ENCODE peak calls at places on chromosomes 7 and 10, in eight cellular contexts. U is upper lobe of right lung, L is T-cell, H is EH, T is T47D, V is Caki2, W is A172, X is HT-29. R is an unnamed sample.

GRCh38 chr7:94655562-94655883 is 410 bp downstream of the SGCE start:
- DNase-seq in U (no peak), L (no peak), H (no peak), T (no peak), V (no peak), W (no peak), X (no peak), R (no peak)

GRCh38 chr7:106823631-106824030 is 41.5 kb upstream of the PIK3CG start:
- DNase-seq in U (no peak), L (no peak), H (no peak), T (no peak), V (peak), W (peak), X (peak), R (no peak)

GRCh38 chr7:45177801-45178200 is 20.2 kb downstream of the RAMP3 start:
- DNase-seq in U (peak), L (no peak), H (no peak), T (no peak), V (no peak), W (no peak), X (no peak), R (no peak)

GRCh38 chr10:70584941-70585544 is 17.5 kb downstream of the PRF1 start:
- DNase-seq in U (peak), L (no peak), H (no peak), T (no peak), V (no peak), W (no peak), X (no peak), R (no peak)

GRCh38 chr10:131159771-131160170 is 151.8 kb downstream of the TCERG1L start:
- DNase-seq in U (peak), L (no peak), H (no peak), T (no peak), V (no peak), W (no peak), X (no peak), R (no peak)

GRCh38 chr10:70169011-70169410 is 1.3 kb downstream of the SAR1A start:
- DNase-seq in U (no peak), L (no peak), H (peak), T (no peak), V (no peak), W (no peak), X (no peak), R (no peak)

GRCh38 chr7:140745654-140746053 is 49.1 kb downstream of the NDUFB2 start:
- DNase-seq in U (no peak), L (no peak), H (no peak), T (no peak), V (no peak), W (no peak), X (no peak), R (no peak)

GRCh38 chr7:901388-902154 is 25.2 kb downstream of the GET4 start:
- DNase-seq in U (peak), L (no peak), H (peak), T (peak), V (peak), W (peak), X (peak), R (no peak)

GRCh38 chr7:28349637-28350036 is 62.7 kb upstream of the CREB5 start:
- DNase-seq in U (no peak), L (no peak), H (no peak), T (no peak), V (peak), W (peak), X (no peak), R (no peak)

GRCh38 chr10:36880898-36881297 is 244.5 kb upstream of the ANKRD30A start:
- DNase-seq in U (no peak), L (no peak), H (peak), T (peak), V (no peak), W (peak), X (peak), R (no peak)

GRCh38 chr10:67793313-67793712 is 44.7 kb downstream of the DNAJC12 start:
- DNase-seq in U (no peak), L (no peak), H (no peak), T (no peak), V (no peak), W (no peak), X (no peak), R (no peak)

GRCh38 chr7:11328309-11328708 is 354.6 kb downstream of the PHF14 start:
- DNase-seq in U (no peak), L (no peak), H (no peak), T (no peak), V (no peak), W (peak), X (no peak), R (no peak)

GRCh38 chr7:79820387-79820786 is 314.2 kb upstream of the GNAI1 start:
- DNase-seq in U (no peak), L (no peak), H (peak), T (peak), V (no peak), W (peak), X (peak), R (no peak)

GRCh38 chr10:14560274-14560673 is 214.4 kb downstream of the FAM107B start:
- DNase-seq in U (peak), L (peak), H (peak), T (peak), V (peak), W (peak), X (peak), R (no peak)

GRCh38 chr7:6558837-6559236 is 7.6 kb upstream of the GRID2IP start:
- DNase-seq in U (no peak), L (no peak), H (peak), T (peak), V (no peak), W (peak), X (peak), R (no peak)

GRCh38 chr10:127984944-127985343 is 78.0 kb downstream of the PTPRE start:
- DNase-seq in U (peak), L (no peak), H (no peak), T (no peak), V (no peak), W (no peak), X (no peak), R (no peak)

GRCh38 chr10:133109736-133110532 is 22.2 kb downstream of the ADGRA1 start:
- DNase-seq in U (peak), L (no peak), H (no peak), T (peak), V (peak), W (peak), X (no peak), R (no peak)

GRCh38 chr7:145050415-145050814 is 214.6 kb upstream of the TPK1 start:
- DNase-seq in U (no peak), L (no peak), H (no peak), T (peak), V (no peak), W (no peak), X (no peak), R (no peak)

GRCh38 chr7:115748123-115748738 is 282.3 kb downstream of the TFEC start:
- DNase-seq in U (no peak), L (no peak), H (peak), T (peak), V (peak), W (no peak), X (peak), R (no peak)

GRCh38 chr7:89002942-89003618 is 207.5 kb upstream of the TEX47 start:
- DNase-seq in U (no peak), L (no peak), H (no peak), T (no peak), V (no peak), W (no peak), X (no peak), R (no peak)

GRCh38 chr7:102287082-102287464 is 405 bp downstream of the SH2B2 start:
- DNase-seq in U (peak), L (no peak), H (no peak), T (no peak), V (no peak), W (no peak), X (no peak), R (no peak)

GRCh38 chr10:3391657-3392056 is 219.1 kb upstream of the PITRM1 start:
- DNase-seq in U (no peak), L (no peak), H (peak), T (no peak), V (no peak), W (no peak), X (no peak), R (no peak)

GRCh38 chr7:157612664-157613561 is 276.1 kb downstream of the DNAJB6 start:
- DNase-seq in U (peak), L (peak), H (no peak), T (no peak), V (no peak), W (no peak), X (no peak), R (no peak)

GRCh38 chr7:1448958-1449357 is 10.3 kb downstream of the MICALL2 start:
- DNase-seq in U (no peak), L (no peak), H (no peak), T (no peak), V (no peak), W (no peak), X (no peak), R (no peak)

GRCh38 chr7:69630292-69630691 is 32.0 kb downstream of the AUTS2 start:
- DNase-seq in U (no peak), L (no peak), H (peak), T (no peak), V (peak), W (peak), X (no peak), R (no peak)

GRCh38 chr7:94177441-94177840 is 173.3 kb upstream of the BET1 start:
- DNase-seq in U (no peak), L (no peak), H (no peak), T (no peak), V (no peak), W (no peak), X (no peak), R (no peak)

GRCh38 chr10:8047452-8048280 is 6.8 kb upstream of the GATA3 start:
- DNase-seq in U (no peak), L (no peak), H (no peak), T (peak), V (no peak), W (no peak), X (no peak), R (no peak)

GRCh38 chr7:137986252-137987010 is 15.5 kb downstream of the CREB3L2 start:
- DNase-seq in U (no peak), L (no peak), H (peak), T (no peak), V (no peak), W (no peak), X (no peak), R (peak)

GRCh38 chr10:71001470-71001869 is 113.1 kb upstream of the PCBD1 start:
- DNase-seq in U (no peak), L (no peak), H (no peak), T (no peak), V (no peak), W (peak), X (no peak), R (no peak)

R was measured in breast epithelium.